ENCODE peak calls at places on chromosomes 2 and 18, in five cellular contexts. One of them, this sample, is unnamed.

GRCh38 chr2:195536863-195537262 is 120.2 kb upstream of the SLC39A10 start:
- DNase-seq in GM23248: no peak
- DNase-seq in GM20000: no peak
- DNase-seq in OCI-LY7: no peak
- DNase-seq in fibroblast of lung: no peak
- DNase-seq in this sample: no peak

GRCh38 chr2:3272761-3273160 is 104.9 kb downstream of the EIPR1 start:
- DNase-seq in fibroblast of lung: no peak
- DNase-seq in GM20000: no peak
- DNase-seq in GM23248: no peak
- DNase-seq in OCI-LY7: no peak
- DNase-seq in this sample: no peak

GRCh38 chr2:128323501-128323931 is 4.8 kb upstream of the HS6ST1 start:
- DNase-seq in fibroblast of lung: no peak
- DNase-seq in GM20000: no peak
- DNase-seq in GM23248: no peak
- DNase-seq in OCI-LY7: no peak
- DNase-seq in this sample: no peak

GRCh38 chr2:9666306-9666705 is 35.5 kb upstream of the YWHAQ start:
- DNase-seq in GM20000: no peak
- DNase-seq in GM23248: peak
- DNase-seq in OCI-LY7: no peak
- DNase-seq in fibroblast of lung: peak
- DNase-seq in this sample: peak

GRCh38 chr2:70725505-70725904 is 42.5 kb downstream of the ADD2 start:
- DNase-seq in fibroblast of lung: no peak
- DNase-seq in OCI-LY7: no peak
- DNase-seq in GM23248: no peak
- DNase-seq in GM20000: no peak
- DNase-seq in this sample: no peak

GRCh38 chr2:73907840-73908452 is 15.1 kb downstream of the ACTG2 start:
- DNase-seq in fibroblast of lung: peak
- DNase-seq in GM20000: peak
- DNase-seq in GM23248: peak
- DNase-seq in OCI-LY7: peak
- DNase-seq in this sample: peak

GRCh38 chr18:13471971-13472628 is 253.5 kb downstream of the LDLRAD4 start:
- DNase-seq in GM20000: no peak
- DNase-seq in OCI-LY7: no peak
- DNase-seq in GM23248: no peak
- DNase-seq in fibroblast of lung: no peak
- DNase-seq in this sample: no peak

GRCh38 chr2:37590119-37590571 is 81.3 kb downstream of the CDC42EP3 start:
- DNase-seq in GM20000: no peak
- DNase-seq in OCI-LY7: no peak
- DNase-seq in fibroblast of lung: peak
- DNase-seq in GM23248: peak
- DNase-seq in this sample: peak

GRCh38 chr18:8912348-8913057 is 190.0 kb upstream of the NDUFV2 start:
- DNase-seq in OCI-LY7: peak
- DNase-seq in GM23248: no peak
- DNase-seq in fibroblast of lung: no peak
- DNase-seq in GM20000: peak
- DNase-seq in this sample: no peak

GRCh38 chr18:26655614-26656400 is 107.5 kb upstream of the KCTD1 start:
- DNase-seq in GM20000: no peak
- DNase-seq in OCI-LY7: no peak
- DNase-seq in fibroblast of lung: peak
- DNase-seq in GM23248: peak
- DNase-seq in this sample: peak

GRCh38 chr2:218289639-218290315 is 2.5 kb downstream of the TMBIM1 start:
- DNase-seq in GM20000: no peak
- DNase-seq in GM23248: peak
- DNase-seq in fibroblast of lung: peak
- DNase-seq in OCI-LY7: no peak
- DNase-seq in this sample: no peak

GRCh38 chr18:35276276-35276675 is 13.8 kb downstream of the ZSCAN30 start:
- DNase-seq in OCI-LY7: no peak
- DNase-seq in GM23248: no peak
- DNase-seq in fibroblast of lung: no peak
- DNase-seq in GM20000: no peak
- DNase-seq in this sample: no peak

GRCh38 chr2:27262379-27263286 is at the start of gene SLC30A3:
- DNase-seq in GM23248: peak
- DNase-seq in GM20000: peak
- DNase-seq in fibroblast of lung: peak
- DNase-seq in OCI-LY7: peak
- DNase-seq in this sample: no peak

GRCh38 chr2:213237251-213237650 is 47.0 kb upstream of the SPAG16 start:
- DNase-seq in OCI-LY7: no peak
- DNase-seq in fibroblast of lung: peak
- DNase-seq in GM20000: no peak
- DNase-seq in GM23248: no peak
- DNase-seq in this sample: no peak

GRCh38 chr2:209331291-209331844 is 92.5 kb upstream of the MAP2 start:
- DNase-seq in GM20000: no peak
- DNase-seq in fibroblast of lung: peak
- DNase-seq in GM23248: peak
- DNase-seq in OCI-LY7: peak
- DNase-seq in this sample: no peak

GRCh38 chr2:96558061-96558460 is 21.5 kb downstream of the ARID5A start:
- DNase-seq in GM23248: no peak
- DNase-seq in fibroblast of lung: no peak
- DNase-seq in GM20000: no peak
- DNase-seq in OCI-LY7: no peak
- DNase-seq in this sample: no peak

GRCh38 chr2:205708231-205708631 is 25.9 kb downstream of the NRP2 start:
- DNase-seq in GM20000: no peak
- DNase-seq in fibroblast of lung: peak
- DNase-seq in OCI-LY7: no peak
- DNase-seq in GM23248: no peak
- DNase-seq in this sample: peak

GRCh38 chr2:219496781-219497494 is 1.8 kb upstream of the GMPPA start:
- DNase-seq in OCI-LY7: no peak
- DNase-seq in GM20000: no peak
- DNase-seq in fibroblast of lung: peak
- DNase-seq in GM23248: no peak
- DNase-seq in this sample: no peak

GRCh38 chr18:33839452-33840225 is 261.6 kb downstream of the ASXL3 start:
- DNase-seq in GM23248: peak
- DNase-seq in GM20000: peak
- DNase-seq in fibroblast of lung: peak
- DNase-seq in OCI-LY7: peak
- DNase-seq in this sample: no peak

GRCh38 chr2:105787376-105788318 is 42.9 kb downstream of the NCK2 start:
- DNase-seq in GM23248: no peak
- DNase-seq in fibroblast of lung: no peak
- DNase-seq in GM20000: no peak
- DNase-seq in OCI-LY7: peak
- DNase-seq in this sample: no peak

GRCh38 chr2:147182260-147182659 is 662.6 kb upstream of the ACVR2A start:
- DNase-seq in fibroblast of lung: no peak
- DNase-seq in OCI-LY7: no peak
- DNase-seq in GM20000: no peak
- DNase-seq in GM23248: no peak
- DNase-seq in this sample: peak

GRCh38 chr18:48238206-48238605 is 171.0 kb downstream of the ZBTB7C start:
- DNase-seq in GM20000: no peak
- DNase-seq in OCI-LY7: no peak
- DNase-seq in GM23248: no peak
- DNase-seq in fibroblast of lung: peak
- DNase-seq in this sample: no peak

GRCh38 chr18:3857544-3857943 is 407.6 kb downstream of the TGIF1 start:
- DNase-seq in OCI-LY7: no peak
- DNase-seq in GM20000: no peak
- DNase-seq in fibroblast of lung: no peak
- DNase-seq in GM23248: peak
- DNase-seq in this sample: no peak

This sample was measured in MG63.